ENCODE peak calls at places on chromosome 17, in six cellular contexts. One of them, this sample, is unnamed.

GRCh38 chr17:75135452-75135851 is 3.9 kb upstream of the NT5C start:
- DNase-seq in CD8-positive, alpha-beta memory T cell: no peak
- DNase-seq in colonic mucosa: no peak
- DNase-seq in body of pancreas: no peak
- DNase-seq in IMR-90: no peak
- DNase-seq in esophagus muscularis mucosa: no peak
- DNase-seq in this sample: no peak

GRCh38 chr17:55567240-55568216 is 56.3 kb upstream of the SMIM36 start:
- DNase-seq in esophagus muscularis mucosa: no peak
- DNase-seq in CD8-positive, alpha-beta memory T cell: no peak
- DNase-seq in body of pancreas: peak; percentile 36
- DNase-seq in colonic mucosa: no peak
- DNase-seq in IMR-90: no peak
- DNase-seq in this sample: no peak

GRCh38 chr17:64185101-64185500 is 55.2 kb upstream of the ERN1 start:
- DNase-seq in esophagus muscularis mucosa: no peak
- DNase-seq in colonic mucosa: no peak
- DNase-seq in body of pancreas: no peak
- DNase-seq in CD8-positive, alpha-beta memory T cell: no peak
- DNase-seq in IMR-90: no peak
- DNase-seq in this sample: no peak

GRCh38 chr17:74631468-74632195 is 8.1 kb upstream of the CD300E start:
- DNase-seq in CD8-positive, alpha-beta memory T cell: no peak
- DNase-seq in IMR-90: no peak
- DNase-seq in body of pancreas: no peak
- DNase-seq in colonic mucosa: no peak
- DNase-seq in esophagus muscularis mucosa: no peak
- DNase-seq in this sample: no peak

GRCh38 chr17:19239544-19239943 is 2.4 kb downstream of the EPN2 start:
- DNase-seq in colonic mucosa: no peak
- DNase-seq in CD8-positive, alpha-beta memory T cell: no peak
- DNase-seq in IMR-90: no peak
- DNase-seq in body of pancreas: peak; percentile 16
- DNase-seq in esophagus muscularis mucosa: no peak
- DNase-seq in this sample: no peak

GRCh38 chr17:28935744-28936460 is 15.4 kb downstream of the PHF12 start:
- DNase-seq in IMR-90: no peak
- DNase-seq in CD8-positive, alpha-beta memory T cell: no peak
- DNase-seq in colonic mucosa: no peak
- DNase-seq in body of pancreas: no peak
- DNase-seq in esophagus muscularis mucosa: no peak
- DNase-seq in this sample: no peak

GRCh38 chr17:48586355-48586924 is 3.6 kb downstream of the HOXB3 start:
- DNase-seq in IMR-90: peak; percentile 41
- DNase-seq in CD8-positive, alpha-beta memory T cell: peak; percentile 60
- DNase-seq in body of pancreas: no peak
- DNase-seq in colonic mucosa: no peak
- DNase-seq in esophagus muscularis mucosa: no peak
- DNase-seq in this sample: no peak

GRCh38 chr17:29445844-29446243 is 55.7 kb downstream of the TAOK1 start:
- DNase-seq in esophagus muscularis mucosa: no peak
- DNase-seq in CD8-positive, alpha-beta memory T cell: no peak
- DNase-seq in IMR-90: no peak
- DNase-seq in body of pancreas: no peak
- DNase-seq in colonic mucosa: no peak
- DNase-seq in this sample: no peak

GRCh38 chr17:50114849-50115357 is 15.1 kb downstream of the SAMD14 start:
- DNase-seq in esophagus muscularis mucosa: no peak
- DNase-seq in CD8-positive, alpha-beta memory T cell: no peak
- DNase-seq in IMR-90: peak; percentile 70
- DNase-seq in body of pancreas: peak; percentile 56
- DNase-seq in colonic mucosa: peak; percentile 70
- DNase-seq in this sample: peak; percentile 50

GRCh38 chr17:47862621-47863440 is 11.9 kb upstream of the SP6 start:
- DNase-seq in IMR-90: peak; percentile 90
- DNase-seq in body of pancreas: no peak
- DNase-seq in colonic mucosa: no peak
- DNase-seq in esophagus muscularis mucosa: no peak
- DNase-seq in CD8-positive, alpha-beta memory T cell: no peak
- DNase-seq in this sample: no peak

GRCh38 chr17:14986127-14986526 is 279.0 kb downstream of the PMP22 start:
- DNase-seq in body of pancreas: no peak
- DNase-seq in IMR-90: peak; percentile 16
- DNase-seq in colonic mucosa: no peak
- DNase-seq in CD8-positive, alpha-beta memory T cell: no peak
- DNase-seq in esophagus muscularis mucosa: no peak
- DNase-seq in this sample: no peak

GRCh38 chr17:7992516-7992915 is 9.9 kb upstream of the GUCY2D start:
- DNase-seq in colonic mucosa: no peak
- DNase-seq in esophagus muscularis mucosa: no peak
- DNase-seq in CD8-positive, alpha-beta memory T cell: no peak
- DNase-seq in body of pancreas: no peak
- DNase-seq in IMR-90: peak; percentile 62
- DNase-seq in this sample: no peak

DNA sequence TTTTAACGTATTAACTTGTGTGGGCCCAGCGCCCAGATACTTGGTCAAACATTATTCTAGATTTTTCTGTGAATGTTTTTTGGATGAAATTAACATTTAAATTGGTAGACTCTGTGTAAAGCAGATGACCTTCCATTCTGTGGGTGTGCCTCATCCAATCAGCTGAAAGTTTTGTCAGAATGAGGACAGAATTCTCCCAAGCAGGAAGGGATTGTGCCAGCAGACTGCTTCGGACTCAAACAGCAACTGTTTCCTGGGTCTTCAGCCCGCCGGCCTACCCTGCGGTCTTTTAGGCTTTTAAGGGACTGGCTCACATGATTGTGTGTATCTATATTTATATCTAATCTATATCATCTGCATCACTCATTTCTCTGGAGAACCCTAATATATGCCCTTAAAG is 115.2 kb downstream of the USP22 start:
- DNase-seq in body of pancreas: no peak
- DNase-seq in IMR-90: no peak
- DNase-seq in colonic mucosa: no peak
- DNase-seq in esophagus muscularis mucosa: no peak
- DNase-seq in CD8-positive, alpha-beta memory T cell: no peak
- DNase-seq in this sample: no peak
- H3K27ac ChIP-seq in body of pancreas: no peak overlapping the region
- H3K27ac ChIP-seq in IMR-90: no peak overlapping the region
- H3K27ac ChIP-seq in colonic mucosa: no peak overlapping the region
- H3K27ac ChIP-seq in esophagus muscularis mucosa: no peak overlapping the region
- H3K27ac ChIP-seq in CD8-positive, alpha-beta memory T cell: no peak overlapping the region
- H3K27ac ChIP-seq in this sample: no peak overlapping the region

GRCh38 chr17:83156408-83156807 is 77.0 kb downstream of the METRNL start:
- DNase-seq in IMR-90: no peak
- DNase-seq in colonic mucosa: no peak
- DNase-seq in CD8-positive, alpha-beta memory T cell: no peak
- DNase-seq in esophagus muscularis mucosa: peak; percentile 66
- DNase-seq in body of pancreas: no peak
- DNase-seq in this sample: no peak

GRCh38 chr17:83155128-83156081 is 76.0 kb downstream of the METRNL start:
- DNase-seq in colonic mucosa: no peak
- DNase-seq in body of pancreas: no peak
- DNase-seq in CD8-positive, alpha-beta memory T cell: no peak
- DNase-seq in IMR-90: peak; percentile 44
- DNase-seq in esophagus muscularis mucosa: peak; percentile 94
- DNase-seq in this sample: no peak

GRCh38 chr17:83152745-83153611 is 73.6 kb downstream of the METRNL start:
- DNase-seq in IMR-90: no peak
- DNase-seq in body of pancreas: peak; percentile 26
- DNase-seq in CD8-positive, alpha-beta memory T cell: no peak
- DNase-seq in colonic mucosa: no peak
- DNase-seq in esophagus muscularis mucosa: peak; percentile 92
- DNase-seq in this sample: no peak

GRCh38 chr17:83153681-83154310 is 74.4 kb downstream of the METRNL start:
- DNase-seq in IMR-90: no peak
- DNase-seq in esophagus muscularis mucosa: peak; percentile 81
- DNase-seq in CD8-positive, alpha-beta memory T cell: no peak
- DNase-seq in body of pancreas: no peak
- DNase-seq in colonic mucosa: no peak
- DNase-seq in this sample: no peak

GRCh38 chr17:83154311-83155127 is 75.1 kb downstream of the METRNL start:
- DNase-seq in colonic mucosa: no peak
- DNase-seq in CD8-positive, alpha-beta memory T cell: no peak
- DNase-seq in body of pancreas: no peak
- DNase-seq in esophagus muscularis mucosa: peak; percentile 82
- DNase-seq in IMR-90: no peak
- DNase-seq in this sample: no peak
- H3K27ac ChIP-seq in colonic mucosa: no peak overlapping the region
- H3K27ac ChIP-seq in CD8-positive, alpha-beta memory T cell: no peak overlapping the region
- H3K27ac ChIP-seq in body of pancreas: no peak overlapping the region
- H3K27ac ChIP-seq in esophagus muscularis mucosa: no peak overlapping the region
- H3K27ac ChIP-seq in IMR-90: no peak overlapping the region
- H3K27ac ChIP-seq in this sample: no peak overlapping the region

DNA sequence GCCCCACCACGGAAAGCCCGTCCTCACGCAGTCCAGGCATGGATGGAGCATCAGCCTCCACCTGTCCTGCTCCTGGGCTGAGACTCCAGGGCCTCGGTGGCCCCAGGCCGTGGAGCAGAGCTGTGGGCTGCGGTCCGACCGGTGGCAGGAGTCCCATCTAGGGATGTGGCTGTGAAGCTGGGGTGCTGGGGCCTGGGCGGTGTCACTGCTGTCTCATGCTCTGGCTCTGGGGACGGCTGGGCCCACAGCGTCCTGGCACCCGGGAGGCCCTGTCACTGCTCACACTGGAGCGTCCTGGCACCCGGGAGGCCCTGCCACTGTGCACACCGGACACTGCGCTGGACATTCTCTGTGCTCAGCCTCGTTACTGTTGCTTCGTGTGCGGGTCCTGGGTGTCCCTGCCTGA is 8.4 kb downstream of the BAIAP2 start:
- DNase-seq in IMR-90: no peak
- DNase-seq in colonic mucosa: no peak
- DNase-seq in body of pancreas: no peak
- DNase-seq in esophagus muscularis mucosa: no peak
- DNase-seq in CD8-positive, alpha-beta memory T cell: no peak
- DNase-seq in this sample: no peak
- H3K27ac ChIP-seq in IMR-90: no peak overlapping the region
- H3K27ac ChIP-seq in colonic mucosa: no peak overlapping the region
- H3K27ac ChIP-seq in body of pancreas: peak overlapping the region; percentile 77
- H3K27ac ChIP-seq in esophagus muscularis mucosa: peak overlapping the region; percentile 86
- H3K27ac ChIP-seq in CD8-positive, alpha-beta memory T cell: no peak overlapping the region
- H3K27ac ChIP-seq in this sample: no peak overlapping the region

GRCh38 chr17:80485846-80486245 is 9.4 kb upstream of the NPTX1 start:
- DNase-seq in body of pancreas: no peak
- DNase-seq in CD8-positive, alpha-beta memory T cell: no peak
- DNase-seq in esophagus muscularis mucosa: no peak
- DNase-seq in IMR-90: no peak
- DNase-seq in colonic mucosa: no peak
- DNase-seq in this sample: no peak
- H3K27ac ChIP-seq in body of pancreas: no peak overlapping the region
- H3K27ac ChIP-seq in CD8-positive, alpha-beta memory T cell: no peak overlapping the region
- H3K27ac ChIP-seq in esophagus muscularis mucosa: no peak overlapping the region
- H3K27ac ChIP-seq in IMR-90: no peak overlapping the region
- H3K27ac ChIP-seq in colonic mucosa: no peak overlapping the region
- H3K27ac ChIP-seq in this sample: no peak overlapping the region

GRCh38 chr17:45224671-45225050 is 3.0 kb downstream of the FMNL1 start:
- DNase-seq in colonic mucosa: no peak
- DNase-seq in CD8-positive, alpha-beta memory T cell: peak; percentile 53
- DNase-seq in IMR-90: no peak
- DNase-seq in esophagus muscularis mucosa: no peak
- DNase-seq in body of pancreas: no peak
- DNase-seq in this sample: no peak
- H3K27ac ChIP-seq in colonic mucosa: peak overlapping the region; percentile 84
- H3K27ac ChIP-seq in CD8-positive, alpha-beta memory T cell: peak overlapping the region; percentile 98
- H3K27ac ChIP-seq in IMR-90: no peak overlapping the region
- H3K27ac ChIP-seq in esophagus muscularis mucosa: peak overlapping the region; percentile 26
- H3K27ac ChIP-seq in body of pancreas: no peak overlapping the region
- H3K27ac ChIP-seq in this sample: peak overlapping the region; percentile 97

DNA sequence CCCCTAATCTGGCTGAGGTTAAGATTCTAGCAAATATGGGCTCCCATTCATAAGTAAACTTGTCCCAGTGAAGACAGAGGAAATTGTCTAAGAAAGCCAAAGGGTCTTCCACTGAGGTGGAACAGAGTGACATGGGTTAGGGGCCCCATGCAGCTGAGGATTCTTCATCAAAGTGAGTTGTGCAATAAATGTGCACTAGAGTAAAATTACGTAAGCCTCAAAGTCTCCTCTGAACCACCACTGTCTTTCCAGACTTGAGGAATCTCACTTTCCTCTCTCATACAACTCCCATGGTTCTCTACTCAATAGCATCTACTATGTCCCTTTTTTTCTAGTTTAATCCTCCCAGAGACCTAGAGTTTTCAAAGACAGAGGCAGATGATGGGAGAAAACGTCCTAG is 132.4 kb downstream of the CA10 start:
- DNase-seq in esophagus muscularis mucosa: no peak
- DNase-seq in CD8-positive, alpha-beta memory T cell: no peak
- DNase-seq in IMR-90: no peak
- DNase-seq in body of pancreas: no peak
- DNase-seq in colonic mucosa: no peak
- DNase-seq in this sample: no peak
- H3K27ac ChIP-seq in esophagus muscularis mucosa: no peak overlapping the region
- H3K27ac ChIP-seq in CD8-positive, alpha-beta memory T cell: no peak overlapping the region
- H3K27ac ChIP-seq in IMR-90: no peak overlapping the region
- H3K27ac ChIP-seq in body of pancreas: no peak overlapping the region
- H3K27ac ChIP-seq in colonic mucosa: no peak overlapping the region
- H3K27ac ChIP-seq in this sample: no peak overlapping the region

DNA sequence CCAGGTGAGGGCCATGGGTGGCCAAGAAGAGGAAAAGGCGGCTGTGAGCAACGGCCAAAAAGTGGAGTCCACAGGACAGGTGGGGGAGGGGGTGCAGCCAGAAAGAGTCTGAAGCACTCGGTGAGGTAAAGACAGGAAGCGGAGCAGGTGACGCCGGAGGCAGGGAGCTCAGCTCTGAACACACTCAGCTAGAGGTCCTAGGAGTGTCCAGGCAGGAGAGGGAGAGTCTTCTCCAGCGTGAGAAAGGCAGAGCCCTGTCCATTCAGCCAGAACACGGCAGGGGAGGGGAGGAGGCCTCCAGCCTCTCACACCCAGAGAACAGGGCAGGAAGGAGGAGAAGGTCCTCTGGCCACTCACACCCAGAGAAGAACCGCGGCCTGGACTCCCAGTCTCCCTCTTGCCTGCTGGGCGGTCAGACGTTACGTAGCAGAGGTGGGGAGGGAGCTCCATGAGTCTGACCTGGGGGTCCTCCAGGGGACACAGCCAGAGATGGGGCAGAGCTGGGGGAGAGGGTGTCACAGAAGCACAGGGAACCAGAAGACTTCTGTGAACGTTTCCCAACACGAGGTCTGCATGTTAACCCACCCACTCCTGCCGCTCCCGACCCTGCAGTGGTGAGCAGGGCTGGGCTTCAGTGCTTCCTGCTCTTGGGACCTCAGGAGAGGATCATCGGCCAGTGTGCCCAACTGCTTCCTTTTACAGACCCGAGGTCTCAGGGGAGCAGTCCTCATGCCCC is 89.2 kb downstream of the ABR start:
- DNase-seq in body of pancreas: no peak
- DNase-seq in esophagus muscularis mucosa: no peak
- DNase-seq in CD8-positive, alpha-beta memory T cell: no peak
- DNase-seq in IMR-90: no peak
- DNase-seq in colonic mucosa: no peak
- DNase-seq in this sample: no peak
- H3K27ac ChIP-seq in body of pancreas: peak overlapping the region; percentile 97
- H3K27ac ChIP-seq in esophagus muscularis mucosa: peak overlapping the region; percentile 82
- H3K27ac ChIP-seq in CD8-positive, alpha-beta memory T cell: no peak overlapping the region
- H3K27ac ChIP-seq in IMR-90: no peak overlapping the region
- H3K27ac ChIP-seq in colonic mucosa: no peak overlapping the region
- H3K27ac ChIP-seq in this sample: no peak overlapping the region

This sample was measured in CD4-positive, alpha-beta memory T cell.